ENCODE peak calls at places on chromosomes 13 and 19, in six cellular contexts. G, D, A, X, R and M are unnamed samples.

GRCh38 chr13:101019126-101019525 is 344.5 kb upstream of the TMTC4 start:
- DNase-seq in D (no peak), R (no peak), X (no peak), G (no peak), A (no peak), M (no peak)

GRCh38 chr13:109789262-109789661 is 2.9 kb upstream of the IRS2 start:
- DNase-seq in R (no peak), D (no peak), A (no peak), X (no peak), G (no peak), M (no peak)

GRCh38 chr19:43720936-43721335 is 5.1 kb downstream of the IRGC start:
- DNase-seq in R (no peak), D (no peak), G (no peak), A (no peak), X (no peak), M (no peak)

GRCh38 chr19:28864024-28864503 is 348.9 kb downstream of the UQCRFS1 start:
- DNase-seq in X (no peak), R (no peak), A (no peak), D (no peak), G (no peak), M (no peak)

GRCh38 chr13:47719164-47719563 is 281.9 kb downstream of the SUCLA2 start:
- DNase-seq in X (no peak), R (no peak), G (no peak), D (no peak), A (no peak), M (no peak)

GRCh38 chr19:10421240-10421948 is 1.1 kb downstream of the PDE4A start:
- DNase-seq in A (no peak), G (no peak), R (no peak), X (no peak), D (no peak), M (no peak)

GRCh38 chr13:94112227-94112626 is 367.3 kb downstream of the DCT start:
- DNase-seq in X (no peak), G (no peak), D (no peak), A (peak), R (peak), M (no peak)

GRCh38 chr13:93180376-93180966 is 46.1 kb upstream of the GPC6 start:
- DNase-seq in X (no peak), G (no peak), D (no peak), R (no peak), A (peak), M (no peak)

GRCh38 chr19:42032428-42032827 is 37.6 kb downstream of the GRIK5 start:
- DNase-seq in A (no peak), G (no peak), R (no peak), X (no peak), D (peak), M (no peak)

GRCh38 chr13:109738298-109738746 is 48.1 kb downstream of the IRS2 start:
- DNase-seq in X (no peak), A (no peak), D (no peak), R (no peak), G (no peak), M (no peak)

GRCh38 chr19:44749994-44750393 is 1.5 kb downstream of the BCL3 start:
- DNase-seq in G (no peak), X (no peak), A (no peak), R (no peak), D (no peak), M (no peak)

GRCh38 chr19:2517881-2518601 is 42.1 kb downstream of the GADD45B start:
- DNase-seq in R (no peak), G (peak), X (peak), D (no peak), A (no peak), M (no peak)

GRCh38 chr19:42352216-42352892 is 26.9 kb downstream of the MEGF8 start:
- DNase-seq in X (no peak), G (no peak), A (peak), R (no peak), D (peak), M (no peak)

GRCh38 chr13:30194906-30195305 is 112.4 kb downstream of the KATNAL1 start:
- DNase-seq in G (no peak), D (no peak), X (no peak), A (no peak), R (no peak), M (no peak)

GRCh38 chr19:55368106-55368505 is 2.2 kb downstream of the IL11 start:
- DNase-seq in A (no peak), G (no peak), R (no peak), D (no peak), X (no peak), M (no peak)

GRCh38 chr13:106357198-106357597 is 178.3 kb downstream of the EFNB2 start:
- DNase-seq in R (no peak), G (no peak), X (no peak), A (peak), D (no peak), M (no peak)

GRCh38 chr19:17590780-17591688 is 35.6 kb downstream of the COLGALT1 start:
- DNase-seq in G (no peak), D (peak), R (no peak), A (no peak), X (no peak), M (no peak)

GRCh38 chr19:45779231-45780145 is 2.8 kb downstream of the DMPK start:
- DNase-seq in G (peak), X (peak), A (peak), D (peak), R (peak), M (peak)

GRCh38 chr13:28423010-28423409 is 71.9 kb downstream of the FLT1 start:
- DNase-seq in X (no peak), R (no peak), G (peak), A (no peak), D (no peak), M (peak)